ENCODE peak calls at places on chromosomes 1 and 21, in six cellular contexts. One of them, this sample, is unnamed.

GRCh38 chr1:54798206-54798605 is 2.9 kb downstream of the TTC22 start:
- DNase-seq in H9: no peak
- DNase-seq in hepatocyte: peak; percentile 40
- DNase-seq in neural progenitor cell: no peak
- DNase-seq in GM23338: no peak
- DNase-seq in OCI-LY7: no peak
- DNase-seq in this sample: no peak

GRCh38 chr1:173503391-173503790 is 26.3 kb downstream of the PRDX6 start:
- DNase-seq in OCI-LY7: no peak
- DNase-seq in hepatocyte: no peak
- DNase-seq in neural progenitor cell: no peak
- DNase-seq in GM23338: no peak
- DNase-seq in H9: no peak
- DNase-seq in this sample: no peak

GRCh38 chr1:98884864-98885263 is 119.8 kb downstream of the PLPPR5 start:
- DNase-seq in OCI-LY7: no peak
- DNase-seq in GM23338: no peak
- DNase-seq in neural progenitor cell: no peak
- DNase-seq in H9: no peak
- DNase-seq in hepatocyte: no peak
- DNase-seq in this sample: no peak

GRCh38 chr1:228218513-228219244 is 10.8 kb downstream of the OBSCN start:
- DNase-seq in neural progenitor cell: no peak
- DNase-seq in H9: no peak
- DNase-seq in OCI-LY7: no peak
- DNase-seq in hepatocyte: no peak
- DNase-seq in GM23338: no peak
- DNase-seq in this sample: no peak

GRCh38 chr1:151611288-151611790 is 511 bp upstream of the SNX27 start:
- DNase-seq in GM23338: no peak
- DNase-seq in H9: no peak
- DNase-seq in hepatocyte: peak; percentile 85
- DNase-seq in neural progenitor cell: no peak
- DNase-seq in OCI-LY7: no peak
- DNase-seq in this sample: no peak

GRCh38 chr1:109207472-109208103 is 6.1 kb upstream of the SARS1 start:
- DNase-seq in neural progenitor cell: no peak
- DNase-seq in OCI-LY7: no peak
- DNase-seq in GM23338: no peak
- DNase-seq in H9: no peak
- DNase-seq in hepatocyte: no peak
- DNase-seq in this sample: no peak

GRCh38 chr1:20375563-20375962 is 84.9 kb downstream of the VWA5B1 start:
- DNase-seq in hepatocyte: no peak
- DNase-seq in neural progenitor cell: no peak
- DNase-seq in H9: no peak
- DNase-seq in GM23338: no peak
- DNase-seq in OCI-LY7: no peak
- DNase-seq in this sample: no peak

GRCh38 chr1:17340358-17340757 is 31.6 kb upstream of the PADI6 start:
- DNase-seq in H9: no peak
- DNase-seq in OCI-LY7: no peak
- DNase-seq in GM23338: no peak
- DNase-seq in neural progenitor cell: no peak
- DNase-seq in hepatocyte: no peak
- DNase-seq in this sample: no peak

GRCh38 chr1:236451796-236452373 is 57.8 kb downstream of the EDARADD start:
- DNase-seq in neural progenitor cell: peak; percentile 42
- DNase-seq in OCI-LY7: peak; percentile 30
- DNase-seq in GM23338: peak; percentile 82
- DNase-seq in hepatocyte: no peak
- DNase-seq in H9: peak; percentile 74
- DNase-seq in this sample: peak; percentile 26

GRCh38 chr1:25198731-25199231 is 33.5 kb downstream of the SYF2 start:
- DNase-seq in OCI-LY7: no peak
- DNase-seq in GM23338: peak; percentile 44
- DNase-seq in neural progenitor cell: peak; percentile 41
- DNase-seq in hepatocyte: no peak
- DNase-seq in H9: no peak
- DNase-seq in this sample: no peak

GRCh38 chr1:204121840-204122555 is 29.8 kb downstream of the ETNK2 start:
- DNase-seq in GM23338: no peak
- DNase-seq in neural progenitor cell: no peak
- DNase-seq in OCI-LY7: no peak
- DNase-seq in hepatocyte: no peak
- DNase-seq in H9: no peak
- DNase-seq in this sample: no peak

GRCh38 chr1:97084566-97084965 is 363.0 kb downstream of the PTBP2 start:
- DNase-seq in H9: no peak
- DNase-seq in GM23338: no peak
- DNase-seq in OCI-LY7: no peak
- DNase-seq in hepatocyte: no peak
- DNase-seq in neural progenitor cell: no peak
- DNase-seq in this sample: no peak

GRCh38 chr1:6701437-6702153 is at the start of gene DNAJC11:
- DNase-seq in neural progenitor cell: peak; percentile 93
- DNase-seq in H9: peak; percentile 89
- DNase-seq in GM23338: peak; percentile 90
- DNase-seq in hepatocyte: peak; percentile 94
- DNase-seq in OCI-LY7: peak; percentile 92
- DNase-seq in this sample: peak; percentile 91

GRCh38 chr1:226995064-226995965 is 55.2 kb downstream of the COQ8A start:
- DNase-seq in H9: peak; percentile 25
- DNase-seq in hepatocyte: no peak
- DNase-seq in OCI-LY7: no peak
- DNase-seq in GM23338: peak; percentile 25
- DNase-seq in neural progenitor cell: no peak
- DNase-seq in this sample: no peak

GRCh38 chr1:103514920-103515503 is 10.5 kb upstream of the RNPC3 start:
- DNase-seq in GM23338: peak; percentile 60
- DNase-seq in neural progenitor cell: peak; percentile 53
- DNase-seq in H9: no peak
- DNase-seq in hepatocyte: peak; percentile 54
- DNase-seq in OCI-LY7: peak; percentile 55
- DNase-seq in this sample: peak; percentile 30

GRCh38 chr1:37038079-37038702 is 3.9 kb upstream of the GRIK3 start:
- DNase-seq in H9: peak; percentile 52
- DNase-seq in neural progenitor cell: peak; percentile 86
- DNase-seq in OCI-LY7: peak; percentile 75
- DNase-seq in GM23338: peak; percentile 63
- DNase-seq in hepatocyte: peak; percentile 52
- DNase-seq in this sample: no peak

GRCh38 chr21:23218667-23219066 is 2220.5 kb downstream of the NCAM2 start:
- DNase-seq in hepatocyte: no peak
- DNase-seq in H9: no peak
- DNase-seq in GM23338: no peak
- DNase-seq in OCI-LY7: no peak
- DNase-seq in neural progenitor cell: no peak
- DNase-seq in this sample: no peak

GRCh38 chr1:109906160-109906838 is 4.3 kb upstream of the CSF1 start:
- DNase-seq in H9: no peak
- DNase-seq in GM23338: no peak
- DNase-seq in OCI-LY7: peak; percentile 80
- DNase-seq in neural progenitor cell: no peak
- DNase-seq in hepatocyte: no peak
- DNase-seq in this sample: peak; percentile 62

GRCh38 chr1:8789314-8790214 is 27.9 kb downstream of the RERE start:
- DNase-seq in neural progenitor cell: peak; percentile 25
- DNase-seq in OCI-LY7: no peak
- DNase-seq in H9: peak; percentile 50
- DNase-seq in hepatocyte: peak; percentile 20
- DNase-seq in GM23338: peak; percentile 81
- DNase-seq in this sample: no peak

GRCh38 chr1:25186608-25187007 is 45.7 kb downstream of the SYF2 start:
- DNase-seq in OCI-LY7: no peak
- DNase-seq in hepatocyte: no peak
- DNase-seq in neural progenitor cell: no peak
- DNase-seq in GM23338: no peak
- DNase-seq in H9: no peak
- DNase-seq in this sample: no peak

GRCh38 chr1:63264161-63264560 is 58.2 kb upstream of the FOXD3 start:
- DNase-seq in H9: no peak
- DNase-seq in OCI-LY7: no peak
- DNase-seq in neural progenitor cell: no peak
- DNase-seq in hepatocyte: no peak
- DNase-seq in GM23338: peak; percentile 5
- DNase-seq in this sample: no peak

GRCh38 chr1:227268943-227269342 is 49.3 kb downstream of the CDC42BPA start:
- DNase-seq in OCI-LY7: no peak
- DNase-seq in GM23338: no peak
- DNase-seq in H9: no peak
- DNase-seq in hepatocyte: no peak
- DNase-seq in neural progenitor cell: no peak
- DNase-seq in this sample: no peak

GRCh38 chr21:31473685-31474345 is 129.8 kb upstream of the TIAM1 start:
- DNase-seq in OCI-LY7: no peak
- DNase-seq in GM23338: no peak
- DNase-seq in neural progenitor cell: no peak
- DNase-seq in H9: no peak
- DNase-seq in hepatocyte: no peak
- DNase-seq in this sample: no peak

GRCh38 chr1:245797592-245798366 is 643.0 kb downstream of the KIF26B start:
- DNase-seq in GM23338: peak; percentile 89
- DNase-seq in neural progenitor cell: peak; percentile 63
- DNase-seq in hepatocyte: no peak
- DNase-seq in H9: peak; percentile 49
- DNase-seq in OCI-LY7: peak; percentile 46
- DNase-seq in this sample: peak; percentile 22

GRCh38 chr1:206495011-206495461 is 12.3 kb upstream of the RASSF5 start:
- DNase-seq in GM23338: no peak
- DNase-seq in hepatocyte: peak; percentile 32
- DNase-seq in neural progenitor cell: no peak
- DNase-seq in OCI-LY7: no peak
- DNase-seq in H9: no peak
- DNase-seq in this sample: no peak
- H3K4me2 ChIP-seq in GM23338: no peak overlapping the region
- H3K4me2 ChIP-seq in hepatocyte: no peak overlapping the region
- H3K4me2 ChIP-seq in neural progenitor cell: no peak overlapping the region
- H3K4me2 ChIP-seq in OCI-LY7: peak overlapping the region; percentile 45
- H3K4me2 ChIP-seq in H9: no peak overlapping the region
- H3K4me2 ChIP-seq in this sample: no peak overlapping the region

DNA sequence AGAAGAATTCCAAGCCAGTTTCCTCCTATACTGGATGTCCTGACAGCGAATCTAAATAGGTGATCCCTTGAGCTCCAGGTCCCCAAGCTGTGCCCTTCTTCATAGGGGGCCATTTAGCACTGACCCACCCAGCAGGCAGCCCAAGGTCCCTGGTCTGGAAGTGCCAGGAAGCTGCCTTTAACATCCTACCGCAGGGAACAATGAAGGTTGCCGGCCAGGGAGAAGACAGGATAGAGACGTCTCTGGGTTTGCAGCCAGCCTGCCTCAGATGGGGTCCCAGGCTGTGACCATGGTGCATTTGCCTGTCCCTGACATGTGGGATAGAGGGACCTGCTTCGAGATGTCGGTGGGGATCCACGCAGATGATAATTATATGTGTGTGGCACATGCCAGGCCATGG is 2.7 kb upstream of the RIPK4 start:
- DNase-seq in neural progenitor cell: no peak
- DNase-seq in GM23338: no peak
- DNase-seq in hepatocyte: peak; percentile 3
- DNase-seq in OCI-LY7: no peak
- DNase-seq in H9: no peak
- DNase-seq in this sample: no peak
- H3K4me2 ChIP-seq in neural progenitor cell: no peak overlapping the region
- H3K4me2 ChIP-seq in GM23338: peak overlapping the region; percentile 93
- H3K4me2 ChIP-seq in hepatocyte: peak overlapping the region; percentile 70
- H3K4me2 ChIP-seq in OCI-LY7: no peak overlapping the region
- H3K4me2 ChIP-seq in H9: peak overlapping the region; percentile 80
- H3K4me2 ChIP-seq in this sample: peak overlapping the region; percentile 60

DNA sequence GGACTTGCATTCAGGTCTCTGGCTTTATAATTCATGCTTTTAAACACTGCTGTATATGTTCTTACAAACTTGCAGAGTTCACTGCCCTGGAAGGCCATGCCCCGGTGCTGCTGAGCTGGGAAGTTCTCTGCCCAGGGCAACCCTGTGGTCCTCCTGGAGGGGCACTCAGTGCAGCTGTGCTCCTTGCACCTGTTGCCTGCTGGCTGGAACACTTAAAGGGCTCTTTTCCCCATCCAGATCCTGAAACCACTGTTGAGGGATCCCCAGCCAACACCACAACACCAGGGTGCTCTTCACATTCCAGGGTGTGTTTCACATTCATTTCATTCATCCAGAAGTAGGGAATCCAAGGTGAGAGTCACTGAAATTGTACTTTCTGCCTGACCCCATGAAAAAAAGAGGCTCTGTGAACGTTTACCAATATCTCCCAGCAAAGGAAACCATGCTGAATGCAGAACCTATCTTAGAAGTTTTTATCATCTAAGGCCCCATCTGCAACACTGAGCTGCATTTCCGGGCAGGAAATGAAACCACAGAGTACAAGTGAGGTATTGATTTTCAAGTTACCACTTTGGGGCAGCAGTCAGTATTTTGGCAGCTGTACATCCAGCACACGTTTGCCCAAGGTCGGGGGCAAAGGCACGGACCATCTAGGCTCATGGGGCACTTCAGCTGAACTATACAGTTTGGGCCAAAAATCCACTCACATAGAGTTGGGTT is 16.4 kb upstream of the KIAA0040 start:
- DNase-seq in OCI-LY7: peak; percentile 91
- DNase-seq in GM23338: no peak
- DNase-seq in H9: no peak
- DNase-seq in hepatocyte: no peak
- DNase-seq in neural progenitor cell: no peak
- DNase-seq in this sample: peak; percentile 78
- H3K4me2 ChIP-seq in OCI-LY7: peak overlapping the region; percentile 78
- H3K4me2 ChIP-seq in GM23338: no peak overlapping the region
- H3K4me2 ChIP-seq in H9: no peak overlapping the region
- H3K4me2 ChIP-seq in hepatocyte: no peak overlapping the region
- H3K4me2 ChIP-seq in neural progenitor cell: no peak overlapping the region
- H3K4me2 ChIP-seq in this sample: peak overlapping the region; percentile 62

GRCh38 chr1:240947438-240948224 is 335.7 kb upstream of the GREM2 start:
- DNase-seq in OCI-LY7: no peak
- DNase-seq in GM23338: no peak
- DNase-seq in hepatocyte: peak; percentile 23
- DNase-seq in neural progenitor cell: no peak
- DNase-seq in H9: no peak
- DNase-seq in this sample: no peak
- H3K4me2 ChIP-seq in OCI-LY7: no peak overlapping the region
- H3K4me2 ChIP-seq in GM23338: no peak overlapping the region
- H3K4me2 ChIP-seq in hepatocyte: no peak overlapping the region
- H3K4me2 ChIP-seq in neural progenitor cell: no peak overlapping the region
- H3K4me2 ChIP-seq in H9: no peak overlapping the region
- H3K4me2 ChIP-seq in this sample: no peak overlapping the region

This sample was measured in DND-41.